ENCODE peak calls at places on chromosomes 6 and 20, in four cellular contexts. K is KBM-7, H is substantia nigra, S is HCT116. D is an unnamed sample.

GRCh38 chr6:168988801-168989200 is 264.8 kb downstream of the THBS2 start:
- DNase-seq in H (no peak), S (no peak), K (no peak), D (no peak)

GRCh38 chr20:7879883-7880282 is 60.4 kb downstream of the HAO1 start:
- DNase-seq in S (no peak), H (no peak), K (no peak), D (no peak)

GRCh38 chr6:107988570-107988969 is 30.6 kb upstream of the SEC63 start:
- DNase-seq in S (no peak), H (no peak), K (no peak), D (no peak)

GRCh38 chr6:52174118-52174517 is 12.1 kb upstream of the IL17A start:
- DNase-seq in S (no peak), H (no peak), K (no peak), D (peak)

GRCh38 chr6:167140589-167141474 is 16.9 kb downstream of the GPR31 start:
- DNase-seq in H (no peak), K (no peak), S (no peak), D (no peak)

GRCh38 chr20:19497064-19497463 is 261.0 kb upstream of the RIN2 start:
- DNase-seq in S (no peak), K (no peak), H (no peak), D (no peak)

GRCh38 chr6:33772114-33772830 is 16.7 kb downstream of the LEMD2 start:
- DNase-seq in S (no peak), H (no peak), K (no peak), D (no peak)

GRCh38 chr20:45934046-45934586 is 367 bp upstream of the PCIF1 start:
- DNase-seq in K (no peak), H (peak), S (peak), D (peak)

GRCh38 chr6:30882764-30883475 is 1.4 kb upstream of the DDR1 start:
- DNase-seq in H (no peak), K (no peak), S (peak), D (no peak)

GRCh38 chr20:57627339-57627738 is 7.1 kb upstream of the ZBP1 start:
- DNase-seq in S (no peak), H (no peak), K (no peak), D (no peak)

GRCh38 chr20:44033344-44033743 is 118.7 kb downstream of the TOX2 start:
- DNase-seq in S (no peak), K (no peak), H (no peak), D (no peak)

GRCh38 chr6:27601668-27602254 is 128.9 kb upstream of the ZNF184 start:
- DNase-seq in S (no peak), K (peak), H (no peak), D (no peak)

GRCh38 chr6:34834789-34835518 is 43.1 kb downstream of the BLTP3A start:
- DNase-seq in H (no peak), S (no peak), K (peak), D (no peak)

GRCh38 chr6:13617066-13617465 is 1.9 kb downstream of the NOL7 start:
- DNase-seq in K (no peak), H (no peak), S (no peak), D (no peak)

GRCh38 chr6:328184-328670 is 35.9 kb downstream of the DUSP22 start:
- DNase-seq in H (no peak), K (no peak), S (no peak), D (peak)

GRCh38 chr6:149211046-149211571 is 106.4 kb upstream of the TAB2 start:
- DNase-seq in H (no peak), K (peak), S (no peak), D (no peak)

GRCh38 chr6:11711644-11711993 is 67.0 kb downstream of the ADTRP start:
- DNase-seq in K (no peak), H (no peak), S (no peak), D (no peak)

GRCh38 chr6:131958551-131959470 is 7.6 kb upstream of the CCN2 start:
- DNase-seq in H (no peak), K (no peak), S (no peak), D (no peak)

GRCh38 chr6:149903938-149904611 is 6.2 kb upstream of the RAET1E start:
- DNase-seq in S (no peak), H (no peak), K (no peak), D (no peak)

GRCh38 chr6:27759930-27760329 is 152.3 kb downstream of the OR2B2 start:
- DNase-seq in S (no peak), H (no peak), K (no peak), D (no peak)